ENCODE peak calls at places on chromosomes 6 and 20, in four cellular contexts. I is sigmoid colon; K is stimulated activated CD4-positive, alpha-beta T cell treated with anti-CD3 and anti-CD28 coated beads, Interleukin-12 subunit alpha, Interleukin-12 subunit beta, amount 100 ng/mL, for 48 hours; Y is ovary. V is an unnamed sample.

GRCh38 chr6:28838289-28838633 is 85.5 kb downstream of the TRIM27 start:
- DNase-seq in I (peak), K (peak), Y (peak), V (peak)

GRCh38 chr20:47220161-47220582 is 136.3 kb downstream of the ZMYND8 start:
- DNase-seq in I (no peak), K (peak), Y (no peak), V (no peak)

GRCh38 chr6:134347916-134348805 is 30.2 kb upstream of the SGK1 start:
- DNase-seq in I (no peak), K (no peak), Y (peak), V (no peak)

GRCh38 chr6:39426057-39426592 is 103.6 kb upstream of the KCNK16 start:
- DNase-seq in I (no peak), K (peak), Y (no peak), V (no peak)

GRCh38 chr6:52846002-52846401 is 5.4 kb upstream of the GSTA5 start:
- DNase-seq in I (no peak), K (no peak), Y (no peak), V (no peak)

GRCh38 chr6:142760152-142760551 is 184.8 kb downstream of the HIVEP2 start:
- DNase-seq in I (no peak), K (no peak), Y (no peak), V (no peak)

GRCh38 chr6:57173056-57173885 is 1.1 kb downstream of the BAG2 start:
- DNase-seq in I (no peak), K (no peak), Y (peak), V (no peak)

GRCh38 chr6:33671381-33672072 is 40.0 kb downstream of the UQCC2 start:
- DNase-seq in I (no peak), K (no peak), Y (no peak), V (no peak)

GRCh38 chr6:161578478-161578877 is 304.6 kb upstream of the AGPAT4 start:
- DNase-seq in I (no peak), K (no peak), Y (no peak), V (no peak)

GRCh38 chr6:111423960-111424846 is 58.8 kb downstream of the REV3L start:
- DNase-seq in I (peak), K (no peak), Y (no peak), V (no peak)

GRCh38 chr6:151263967-151264366 is 24.2 kb downstream of the AKAP12 start:
- DNase-seq in I (peak), K (no peak), Y (peak), V (no peak)